ENCODE peak calls at places on chromosome 18, in eight cellular contexts. D is K562, Q is GM12878, R is Peyer's patch, S is esophagus squamous epithelium, Y is testis, M is heart left ventricle, F is stomach. O is an unnamed sample. For H3K9me3, the result is how much of the 10 kb centered on the place peaks cover.

GRCh38 chr18:48983793-48984437 is 33.1 kb upstream of the SMAD7 start:
- DNase-seq in D (no peak), Q (no peak), R (no peak), S (no peak), Y (no peak), M (peak), F (peak), O (peak)

GRCh38 chr18:26549103-26549485 is 741 bp upstream of the KCTD1 start:
- DNase-seq in D (no peak), Q (no peak), R (no peak), S (no peak), Y (no peak), M (no peak), F (peak), O (no peak)

GRCh38 chr18:46070683-46071614 is 1.1 kb downstream of the PSTPIP2 start:
- DNase-seq in D (no peak), Q (no peak), R (no peak), S (no peak), Y (no peak), M (no peak), F (no peak), O (no peak)

GRCh38 chr18:13260114-13260926 is 41.8 kb downstream of the LDLRAD4 start:
- DNase-seq in D (no peak), Q (no peak), R (no peak), S (no peak), Y (no peak), M (peak), F (no peak), O (peak)

GRCh38 chr18:46407471-46408166 is 249.4 kb downstream of the LOXHD1 start:
- DNase-seq in D (no peak), Q (no peak), R (no peak), S (no peak), Y (no peak), M (peak), F (no peak), O (no peak)

GRCh38 chr18:3014501-3015202 is 1.7 kb upstream of the LPIN2 start:
- DNase-seq in D (no peak), Q (no peak), R (no peak), S (no peak), Y (no peak), M (no peak), F (no peak), O (no peak)

GRCh38 chr18:2818281-2818680 is 28.5 kb upstream of the EMILIN2 start:
- DNase-seq in D (no peak), Q (no peak), R (no peak), S (no peak), Y (no peak), M (no peak), F (no peak), O (no peak)

GRCh38 chr18:25494888-25495287 is 142.9 kb upstream of the ZNF521 start:
- DNase-seq in D (no peak), Q (no peak), R (no peak), S (no peak), Y (no peak), M (no peak), F (no peak), O (no peak)

GRCh38 chr18:11654736-11655604 is 34.1 kb upstream of the GNAL start:
- DNase-seq in D (peak), Q (no peak), R (peak), S (no peak), Y (peak), M (no peak), F (peak), O (peak)

GRCh38 chr18:65938592-65939372 is 188.0 kb downstream of the CDH7 start:
- DNase-seq in D (no peak), Q (peak), R (no peak), S (no peak), Y (peak), M (no peak), F (no peak), O (no peak)

GRCh38 chr18:48917579-48918101 is 33.1 kb downstream of the SMAD7 start:
- DNase-seq in D (peak), Q (no peak), R (peak), S (no peak), Y (no peak), M (no peak), F (no peak), O (no peak)

GRCh38 chr18:13256444-13257305 is 38.1 kb downstream of the LDLRAD4 start:
- DNase-seq in D (no peak), Q (no peak), R (no peak), S (no peak), Y (no peak), M (peak), F (no peak), O (no peak)

GRCh38 chr18:3454365-3455089 is 4.6 kb downstream of the TGIF1 start:
- DNase-seq in D (peak), Q (peak), R (no peak), S (no peak), Y (peak), M (no peak), F (no peak), O (peak)

GRCh38 chr18:13453714-13454113 is 235.2 kb downstream of the LDLRAD4 start:
- DNase-seq in D (no peak), Q (no peak), R (no peak), S (no peak), Y (no peak), M (peak), F (peak), O (no peak)

GRCh38 chr18:27004056-27004829 is 138.7 kb upstream of the AQP4 start:
- DNase-seq in D (no peak), Q (no peak), R (no peak), S (no peak), Y (no peak), M (no peak), F (no peak), O (no peak)

GRCh38 chr18:65073060-65073550 is 677.7 kb upstream of the CDH7 start:
- DNase-seq in D (no peak), Q (no peak), R (no peak), S (no peak), Y (no peak), M (no peak), F (no peak), O (no peak)

GRCh38 chr18:68837665-68838390 is 39.9 kb downstream of the CCDC102B start:
- DNase-seq in D (no peak), Q (no peak), R (no peak), S (no peak), Y (no peak), M (no peak), F (no peak), O (no peak)

GRCh38 chr18:13390196-13390595 is 171.6 kb downstream of the LDLRAD4 start:
- DNase-seq in D (no peak), Q (no peak), R (no peak), S (no peak), Y (no peak), M (no peak), F (no peak), O (peak)

GRCh38 chr18:22347624-22348511 is 69.8 kb downstream of the CTAGE1 start:
- DNase-seq in D (no peak), Q (no peak), R (peak), S (no peak), Y (peak), M (peak), F (no peak), O (peak)

GRCh38 chr18:47749195-47749973 is 181.1 kb downstream of the SMAD2 start:
- DNase-seq in D (peak), Q (no peak), R (peak), S (peak), Y (peak), M (peak), F (peak), O (peak)

GRCh38 chr18:74951165-74951760 is 257.7 kb downstream of the PTGR3 start:
- DNase-seq in D (no peak), Q (peak), R (no peak), S (no peak), Y (peak), M (peak), F (peak), O (peak)

GRCh38 chr18:44507729-44508325 is 172.9 kb upstream of the SETBP1 start:
- DNase-seq in D (no peak), Q (peak), R (no peak), S (no peak), Y (peak), M (no peak), F (no peak), O (peak)

GRCh38 chr18:40868110-40868858 is 1086.8 kb upstream of the PIK3C3 start:
- DNase-seq in D (no peak), Q (no peak), R (no peak), S (no peak), Y (no peak), M (no peak), F (no peak), O (no peak)

GRCh38 chr18:4677006-4677405 is 221.9 kb upstream of the DLGAP1 start:
- DNase-seq in D (no peak), Q (no peak), R (no peak), S (no peak), Y (no peak), M (no peak), F (no peak), O (no peak)

GRCh38 chr18:4672152-4672551 is 217.0 kb upstream of the DLGAP1 start:
- DNase-seq in D (no peak), Q (peak), R (no peak), S (no peak), Y (no peak), M (no peak), F (no peak), O (no peak)
- H3K9me3 ChIP-seq in D (under half), Q (under half), R (under half), S (under half), Y (under half), M (under half), F (under half), O (under half)

GRCh38 chr18:51195086-51195601 is 2.3 kb downstream of the MEX3C start:
- DNase-seq in D (no peak), Q (no peak), R (no peak), S (no peak), Y (no peak), M (no peak), F (no peak), O (no peak)

GRCh38 chr18:51196116-51196810 is 1.2 kb downstream of the MEX3C start:
- DNase-seq in D (peak), Q (no peak), R (peak), S (peak), Y (peak), M (peak), F (peak), O (peak)

GRCh38 chr18:51195602-51196115 is 1.8 kb downstream of the MEX3C start:
- DNase-seq in D (no peak), Q (no peak), R (no peak), S (no peak), Y (peak), M (no peak), F (no peak), O (peak)

GRCh38 chr18:51196811-51197660 is 445 bp downstream of the MEX3C start:
- DNase-seq in D (peak), Q (no peak), R (peak), S (no peak), Y (peak), M (peak), F (peak), O (peak)

DNA sequence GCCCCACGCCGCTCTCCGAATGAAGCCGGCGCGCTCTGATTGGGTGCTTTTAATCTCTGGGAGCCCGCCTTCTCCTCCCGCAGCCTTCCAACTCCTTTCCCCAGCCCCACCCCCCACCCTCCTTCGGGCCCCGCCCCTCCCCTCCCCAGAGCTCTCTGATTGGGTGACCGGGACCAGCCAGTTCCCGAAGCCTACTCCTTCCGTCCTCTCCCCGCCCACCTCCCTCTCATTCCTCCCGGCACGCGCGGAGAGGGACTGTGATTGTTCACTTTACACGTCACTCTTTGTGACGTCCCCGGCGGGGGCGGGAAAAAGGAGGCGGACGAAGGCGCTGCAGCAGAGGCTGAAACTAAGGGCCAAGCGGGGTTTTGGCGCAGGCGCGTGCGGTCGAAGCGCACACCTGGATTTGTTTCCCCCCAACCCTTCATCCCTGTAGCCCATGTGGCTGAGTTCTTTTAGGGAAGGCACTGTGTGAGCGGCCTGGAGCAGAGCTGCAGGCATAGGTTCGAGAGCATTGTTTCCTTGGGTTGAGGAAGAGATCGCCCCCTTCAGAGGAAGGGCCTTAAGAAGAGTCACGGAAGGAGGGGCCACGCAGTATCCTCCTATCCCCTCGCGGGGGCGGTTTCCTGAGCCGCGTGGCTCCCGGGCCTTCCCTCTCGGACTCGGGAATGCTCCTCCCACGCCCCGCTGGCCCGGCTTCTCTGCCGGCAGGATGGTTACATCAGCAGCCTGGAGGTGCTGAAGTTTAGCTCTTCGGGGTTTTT is at the start of gene MEX3C:
- DNase-seq in D (peak), Q (peak), R (peak), S (peak), Y (peak), M (peak), F (peak), O (peak)
- TF ChIP-seq POLR2A in D (peak), Q (peak), R (peak), S (peak), Y (peak), M (peak), F (no peak), O (no peak)

DNA sequence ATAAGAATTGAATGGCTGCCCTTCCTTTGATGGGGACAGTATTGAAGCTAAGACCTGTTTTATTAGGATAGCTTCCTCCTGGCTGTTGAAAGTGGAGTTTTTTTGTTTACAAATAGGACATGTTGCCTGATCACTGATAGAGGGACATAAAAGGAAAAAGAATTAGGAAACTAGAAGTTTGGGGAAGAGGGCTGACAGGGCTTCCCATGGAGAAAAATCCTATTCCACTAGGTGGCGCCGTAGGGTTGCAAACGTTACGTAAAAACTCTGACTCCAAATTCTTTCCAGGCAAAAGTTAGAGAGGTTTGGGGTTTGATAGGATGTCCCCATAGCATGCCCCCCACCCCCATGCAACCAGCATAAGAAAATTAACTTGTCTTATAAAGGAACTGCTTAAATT is 11.1 kb upstream of the RBFA start:
- DNase-seq in D (peak), Q (no peak), R (no peak), S (no peak), Y (peak), M (no peak), F (no peak), O (no peak)
- H3K9me3 ChIP-seq in D (under half), Q (under half), R (under half), S (half or more), Y (under half), M (half or more), F (half or more), O (under half)

GRCh38 chr18:6948656-6949055 is 168.9 kb downstream of the LAMA1 start:
- DNase-seq in D (no peak), Q (no peak), R (no peak), S (no peak), Y (no peak), M (no peak), F (no peak), O (no peak)

GRCh38 chr18:6949800-6950586 is 167.6 kb downstream of the LAMA1 start:
- DNase-seq in D (no peak), Q (no peak), R (no peak), S (no peak), Y (no peak), M (no peak), F (peak), O (no peak)

GRCh38 chr18:6948238-6948637 is 169.4 kb downstream of the LAMA1 start:
- DNase-seq in D (no peak), Q (no peak), R (no peak), S (no peak), Y (no peak), M (no peak), F (no peak), O (no peak)

GRCh38 chr18:6950641-6951040 is 167.0 kb downstream of the LAMA1 start:
- DNase-seq in D (no peak), Q (no peak), R (no peak), S (no peak), Y (peak), M (no peak), F (no peak), O (no peak)

GRCh38 chr18:6947328-6948030 is 170.1 kb downstream of the LAMA1 start:
- DNase-seq in D (no peak), Q (no peak), R (peak), S (no peak), Y (no peak), M (no peak), F (no peak), O (no peak)
- TF ChIP-seq POLR2A in D (no peak), Q (no peak), R (peak), S (no peak), Y (no peak), M (no peak), F (no peak), O (no peak)

DNA sequence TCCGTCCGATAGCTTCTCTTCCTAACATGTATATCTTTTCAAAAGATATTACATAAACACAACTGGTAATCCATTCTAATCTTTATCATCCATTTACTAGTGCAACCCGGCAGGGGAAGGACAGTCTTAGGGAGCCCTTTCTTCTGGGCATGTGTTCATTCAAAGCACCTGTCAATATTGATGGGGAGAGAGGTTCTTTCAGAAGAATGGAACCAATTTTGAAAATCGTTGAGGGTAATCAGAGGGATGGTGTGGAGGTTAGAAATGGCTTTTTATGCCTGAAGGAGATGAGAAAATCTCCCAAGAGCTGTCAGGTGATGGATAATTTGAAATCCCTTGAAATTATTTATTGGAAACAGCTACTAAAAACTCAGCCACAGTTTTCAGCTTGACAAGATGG is 561.9 kb upstream of the DCC start:
- DNase-seq in D (no peak), Q (no peak), R (no peak), S (no peak), Y (no peak), M (no peak), F (no peak), O (no peak)
- H3K9me3 ChIP-seq in D (under half), Q (under half), R (under half), S (under half), Y (under half), M (under half), F (under half), O (under half)

GRCh38 chr18:57077786-57078552 is 68.9 kb upstream of the BOD1L2 start:
- DNase-seq in D (no peak), Q (peak), R (no peak), S (no peak), Y (no peak), M (no peak), F (no peak), O (no peak)
- TF ChIP-seq POLR2A in D (no peak), Q (no peak), R (no peak), S (no peak), Y (no peak), M (no peak), F (no peak), O (no peak)

DNA sequence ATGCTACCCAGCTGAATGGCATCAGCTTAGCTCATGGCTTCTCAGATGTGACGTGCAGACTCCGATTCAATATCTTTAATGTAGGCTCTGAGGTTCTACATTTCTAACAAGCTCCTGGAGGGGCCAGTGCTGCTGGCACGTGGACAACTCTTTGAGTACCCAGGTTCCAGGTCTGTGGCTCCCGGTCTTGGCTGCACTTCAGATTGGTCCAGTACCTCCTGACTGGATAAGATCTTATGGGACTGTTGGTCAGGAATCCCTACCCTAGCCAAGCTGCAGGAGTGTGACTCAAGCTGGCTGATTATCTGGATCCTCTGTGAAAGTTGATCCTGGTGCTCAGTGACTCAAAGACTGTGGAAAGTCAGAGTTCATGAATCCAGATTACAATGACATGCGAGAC is 222.1 kb downstream of the ANKRD30B start:
- DNase-seq in D (no peak), Q (no peak), R (no peak), S (no peak), Y (no peak), M (no peak), F (no peak), O (no peak)
- H3K9me3 ChIP-seq in D (under half), Q (under half), R (under half), S (under half), Y (under half), M (under half), F (under half), O (under half)